ENCODE peak calls at places on chromosomes 2 and 18, in four cellular contexts. D is cortex of kidney; S is CD8-positive, alpha-beta T cell; I is fibroblast of pulmonary artery. Y is an unnamed sample.

GRCh38 chr2:229231885-229232284 is 39.2 kb downstream of the PID1 start:
- DNase-seq in D (no peak), S (no peak), I (no peak), Y (no peak)

GRCh38 chr2:233342301-233342700 is 12.0 kb upstream of the DGKD start:
- DNase-seq in D (no peak), S (no peak), I (no peak), Y (no peak)

GRCh38 chr18:63785031-63785430 is 9.8 kb downstream of the SERPINB7 start:
- DNase-seq in D (no peak), S (no peak), I (no peak), Y (no peak)

GRCh38 chr2:215831296-215831913 is 181.9 kb downstream of the MREG start:
- DNase-seq in D (no peak), S (no peak), I (peak), Y (no peak)

GRCh38 chr2:111069722-111070121 is 51.0 kb upstream of the BCL2L11 start:
- DNase-seq in D (no peak), S (no peak), I (no peak), Y (no peak)

GRCh38 chr18:38579764-38580163 is 1014.2 kb upstream of the CELF4 start:
- DNase-seq in D (no peak), S (no peak), I (no peak), Y (no peak)

GRCh38 chr2:120396519-120397361 is 50.8 kb downstream of the INHBB start:
- DNase-seq in D (no peak), S (no peak), I (no peak), Y (no peak)

GRCh38 chr2:142572749-142573148 is 304.7 kb upstream of the KYNU start:
- DNase-seq in D (no peak), S (no peak), I (no peak), Y (no peak)

GRCh38 chr2:223732346-223732745 is 105.0 kb downstream of the AP1S3 start:
- DNase-seq in D (no peak), S (no peak), I (no peak), Y (no peak)

GRCh38 chr2:99890616-99891259 is 251.7 kb downstream of the AFF3 start:
- DNase-seq in D (no peak), S (no peak), I (no peak), Y (no peak)

GRCh38 chr18:8988262-8988871 is 114.1 kb upstream of the NDUFV2 start:
- DNase-seq in D (no peak), S (peak), I (peak), Y (peak)

GRCh38 chr18:54739476-54739875 is 88.8 kb upstream of the RAB27B start:
- DNase-seq in D (no peak), S (no peak), I (peak), Y (no peak)

GRCh38 chr2:10272464-10272863 is 30.2 kb upstream of the HPCAL1 start:
- DNase-seq in D (no peak), S (no peak), I (no peak), Y (no peak)

GRCh38 chr2:28142403-28142802 is 250.3 kb upstream of the FOSL2 start:
- DNase-seq in D (no peak), S (no peak), I (peak), Y (no peak)

GRCh38 chr2:125652260-125652659 is 1003.7 kb upstream of the GYPC start:
- DNase-seq in D (no peak), S (no peak), I (no peak), Y (no peak)

GRCh38 chr2:134283701-134284100 is 29.8 kb downstream of the MGAT5 start:
- DNase-seq in D (no peak), S (no peak), I (no peak), Y (no peak)

GRCh38 chr18:47436871-47437270 is 185.4 kb upstream of the SKOR2 start:
- DNase-seq in D (no peak), S (no peak), I (no peak), Y (no peak)

GRCh38 chr2:16277117-16277516 is 336.8 kb downstream of the MYCN start:
- DNase-seq in D (no peak), S (no peak), I (no peak), Y (no peak)

GRCh38 chr18:36544036-36544725 is 246.7 kb downstream of the FHOD3 start:
- DNase-seq in D (no peak), S (no peak), I (no peak), Y (no peak)

GRCh38 chr18:2310824-2311349 is 260.4 kb downstream of the METTL4 start:
- DNase-seq in D (no peak), S (no peak), I (no peak), Y (no peak)

GRCh38 chr2:121285077-121285449 is at the start of gene TFCP2L1:
- DNase-seq in D (no peak), S (no peak), I (no peak), Y (peak)

Y was measured in T-helper 1 cell.